ENCODE peak calls at places on chromosomes 7 and 10, in nine cellular contexts. T is HCT116, L is A549, V is HepG2, Q is body of pancreas, G is upper lobe of left lung, U is GM12878, X is right lobe of liver, D is heart left ventricle. M is an unnamed sample. For H3K9me3, the result is how much of the 10 kb centered on the place peaks cover.

GRCh38 chr10:62047960-62048383 is 146.5 kb downstream of the ARID5B start:
- ATAC-seq in G (no peak), Q (peak), T (no peak), X (no peak), U (peak), L (no peak), V (no peak), D (no peak), M (no peak)

GRCh38 chr7:139631520-139632031 is 108.1 kb downstream of the CLEC2L start:
- ATAC-seq in G (no peak), X (no peak), V (no peak), D (no peak), U (no peak), L (no peak), T (no peak), Q (no peak), M (no peak)

GRCh38 chr7:151101621-151102396 is 15.5 kb downstream of the AGAP3 start:
- ATAC-seq in L (no peak), V (no peak), T (no peak), D (peak), X (no peak), G (peak), U (no peak), Q (no peak), M (no peak)

GRCh38 chr7:132002343-132002968 is 446.0 kb upstream of the PODXL start:
- ATAC-seq in G (no peak), U (no peak), L (no peak), V (no peak), T (no peak), D (no peak), X (no peak), Q (no peak), M (no peak)

GRCh38 chr10:60155945-60156683 is 233.6 kb downstream of the ANK3 start:
- ATAC-seq in X (no peak), D (peak), G (no peak), T (no peak), U (no peak), L (no peak), V (no peak), Q (no peak), M (no peak)

GRCh38 chr7:22357311-22358175 is 589 bp upstream of the RAPGEF5 start:
- ATAC-seq in D (peak), V (peak), G (no peak), L (peak), T (peak), Q (peak), X (peak), U (no peak), M (no peak)

GRCh38 chr10:32163774-32164148 is 107.5 kb upstream of the KIF5B start:
- ATAC-seq in U (no peak), Q (no peak), V (peak), L (no peak), X (no peak), G (no peak), D (no peak), T (no peak), M (no peak)

GRCh38 chr10:95208702-95209391 is 14.8 kb downstream of the ACSM6 start:
- ATAC-seq in T (peak), U (peak), Q (no peak), V (no peak), D (no peak), G (no peak), X (no peak), L (no peak), M (no peak)

GRCh38 chr10:89480047-89480446 is 55.3 kb downstream of the SLC16A12 start:
- ATAC-seq in G (no peak), L (no peak), V (no peak), D (peak), X (no peak), U (no peak), Q (no peak), T (no peak), M (no peak)

GRCh38 chr10:37285063-37285462 is 159.7 kb downstream of the ANKRD30A start:
- ATAC-seq in Q (no peak), V (no peak), U (no peak), X (no peak), D (peak), T (no peak), L (no peak), G (peak), M (no peak)

GRCh38 chr7:38070718-38071117 is 107.3 kb upstream of the STARD3NL start:
- ATAC-seq in L (peak), V (peak), U (peak), X (no peak), G (no peak), Q (peak), D (peak), T (peak), M (no peak)

GRCh38 chr7:149624006-149624405 is 126.4 kb upstream of the ZNF746 start:
- ATAC-seq in V (peak), G (peak), X (peak), T (peak), L (peak), Q (peak), U (peak), D (peak), M (peak)

GRCh38 chr7:76428149-76428823 is 3.5 kb downstream of the ZP3 start:
- ATAC-seq in G (no peak), V (no peak), L (no peak), D (no peak), X (no peak), Q (no peak), T (no peak), U (no peak), M (no peak)

GRCh38 chr7:130881091-130881798 is 147.2 kb upstream of the KLF14 start:
- ATAC-seq in T (no peak), V (no peak), X (no peak), L (no peak), G (no peak), Q (no peak), D (peak), U (no peak), M (no peak)

GRCh38 chr10:62046522-62047239 is 145.2 kb downstream of the ARID5B start:
- ATAC-seq in L (no peak), G (peak), V (no peak), X (peak), U (peak), D (no peak), T (no peak), Q (no peak), M (no peak)

GRCh38 chr7:91183408-91183807 is 80.8 kb upstream of the FZD1 start:
- ATAC-seq in T (no peak), V (no peak), G (peak), X (no peak), Q (no peak), L (no peak), U (no peak), D (no peak), M (no peak)

GRCh38 chr10:77293785-77294184 is 343.8 kb downstream of the KCNMA1 start:
- ATAC-seq in T (no peak), L (no peak), Q (no peak), X (no peak), U (no peak), V (no peak), D (no peak), G (no peak), M (no peak)
- TF ChIP-seq POLR2A in T (no peak), L (no peak), Q (no peak), X (no peak), U (no peak), V (no peak), D (no peak), G (no peak), M (no peak)

DNA sequence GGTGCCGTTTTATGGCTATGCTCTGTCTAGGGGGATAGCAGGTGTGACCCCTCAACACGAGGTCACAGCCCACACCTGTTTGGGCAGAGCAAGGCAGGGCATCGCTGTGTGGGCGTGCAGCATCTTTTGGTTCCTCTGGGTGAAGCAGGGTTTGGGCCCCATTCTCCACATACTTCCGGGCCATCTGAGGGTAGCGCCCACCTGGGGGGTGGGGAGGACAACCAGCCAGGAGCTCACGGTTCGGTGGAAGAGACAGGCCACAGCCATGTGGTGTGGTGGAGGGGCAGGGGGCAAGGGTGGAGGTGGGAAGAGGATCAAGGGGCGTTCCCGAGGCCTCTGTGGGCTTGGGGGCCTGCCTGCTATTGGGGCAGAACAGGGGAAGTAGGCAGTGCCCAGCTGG is 2.4 kb downstream of the SH2B2 start:
- ATAC-seq in D (no peak), L (no peak), X (no peak), V (no peak), G (no peak), U (peak), T (no peak), Q (no peak), M (no peak)
- H3K4me3 ChIP-seq in D (no peak), L (no peak), X (no peak), V (no peak), G (no peak), U (peak), T (no peak), Q (no peak), M (no peak)

GRCh38 chr7:134565643-134566136 is 16.8 kb downstream of the AKR1B15 start:
- ATAC-seq in D (no peak), L (no peak), Q (no peak), V (no peak), G (no peak), X (no peak), T (no peak), U (no peak), M (peak)
- H3K9me3 ChIP-seq in D (under half), L (half or more), Q (under half), V (under half), G (under half), X (under half), T (under half), U (under half), M (under half)

GRCh38 chr10:114173680-114174461 is at the start of gene CCDC186:
- ATAC-seq in G (peak), U (peak), L (peak), V (peak), T (peak), X (peak), Q (peak), D (peak), M (peak)
- TF ChIP-seq POLR2A in G (peak), U (peak), L (peak), V (peak), T (peak), X (peak), Q (peak), D (no peak), M (peak)

GRCh38 chr7:16318463-16318862 is 102.9 kb downstream of the CRPPA start:
- ATAC-seq in L (no peak), G (no peak), X (no peak), V (no peak), T (peak), U (no peak), Q (no peak), D (no peak), M (no peak)
- H3K4me3 ChIP-seq in L (no peak), G (no peak), X (no peak), V (no peak), T (no peak), U (no peak), Q (no peak), D (no peak), M (no peak)

DNA sequence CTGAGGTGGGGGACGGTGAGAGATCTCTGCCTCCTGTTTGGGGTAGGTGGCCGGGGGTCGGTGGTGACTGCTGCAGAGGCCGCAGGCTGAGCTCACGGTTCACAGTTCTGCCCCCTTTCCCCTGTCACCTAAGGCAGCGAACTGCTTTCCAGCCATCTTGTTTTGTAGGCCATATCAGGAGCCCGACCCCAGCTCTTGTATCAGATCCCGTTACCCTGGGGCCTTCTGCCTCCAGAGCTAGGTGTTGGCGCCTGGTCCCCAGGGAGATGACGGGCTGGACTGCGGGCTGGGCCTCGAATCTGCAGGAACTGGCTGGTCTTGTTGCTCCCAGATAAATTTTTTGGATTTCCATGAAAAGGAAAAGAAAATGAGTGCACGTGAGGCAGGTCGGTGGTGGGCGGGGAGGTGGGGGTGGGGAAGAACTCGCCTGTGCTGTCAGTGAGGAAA is 183.0 kb downstream of the DNAJB6 start:
- ATAC-seq in Q (no peak), U (peak), V (no peak), G (no peak), D (no peak), T (no peak), L (no peak), X (no peak), M (no peak)
- H3K9me3 ChIP-seq in Q (under half), U (under half), V (under half), G (under half), D (under half), T (under half), L (under half), X (under half), M (under half)

GRCh38 chr10:31133628-31134302 is 102.1 kb upstream of the ZNF438 start:
- ATAC-seq in V (no peak), X (peak), T (no peak), Q (peak), D (peak), L (no peak), U (peak), G (peak), M (peak)
- TF ChIP-seq POLR2A in V (no peak), X (peak), T (no peak), Q (peak), D (no peak), L (no peak), U (peak), G (no peak), M (peak)

GRCh38 chr7:158837790-158838189 is 8.5 kb upstream of the ESYT2 start:
- ATAC-seq in D (no peak), Q (no peak), T (no peak), X (no peak), G (no peak), L (no peak), V (no peak), U (no peak), M (no peak)
- H3K4me3 ChIP-seq in D (no peak), Q (no peak), T (no peak), X (no peak), G (no peak), L (no peak), V (no peak), U (no peak), M (no peak)

GRCh38 chr7:102085223-102085772 is 201.4 kb upstream of the SH2B2 start:
- ATAC-seq in V (no peak), L (no peak), Q (no peak), T (no peak), U (no peak), G (no peak), D (no peak), X (no peak), M (no peak)
- H3K9me3 ChIP-seq in V (under half), L (under half), Q (under half), T (under half), U (under half), G (under half), D (under half), X (under half), M (under half)

GRCh38 chr7:152436279-152437147 is 710 bp upstream of the KMT2C start:
- ATAC-seq in D (peak), G (peak), U (peak), V (peak), Q (peak), L (peak), T (peak), X (peak), M (peak)
- TF ChIP-seq POLR2A in D (no peak), G (peak), U (peak), V (peak), Q (peak), L (peak), T (peak), X (peak), M (peak)